ENCODE peak calls at places on chromosomes 4 and X, in seven cellular contexts. One of them, this sample, is unnamed.

GRCh38 chrX:9816094-9816700 is 30.0 kb downstream of the SHROOM2 start:
- DNase-seq in mucosa of descending colon: no peak
- DNase-seq in OCI-LY7: no peak
- DNase-seq in neural progenitor cell: no peak
- DNase-seq in CD8-positive, alpha-beta memory T cell: no peak
- DNase-seq in GM23248: no peak
- DNase-seq in neuronal stem cell: no peak
- DNase-seq in this sample: no peak

GRCh38 chrX:149830192-149830873 is 48.6 kb downstream of the MAGEA9 start:
- DNase-seq in mucosa of descending colon: no peak
- DNase-seq in OCI-LY7: no peak
- DNase-seq in neural progenitor cell: peak; percentile 77
- DNase-seq in CD8-positive, alpha-beta memory T cell: peak; percentile 23
- DNase-seq in GM23248: peak; percentile 54
- DNase-seq in neuronal stem cell: peak; percentile 45
- DNase-seq in this sample: no peak

GRCh38 chr4:82718067-82718935 is 80.3 kb downstream of the SCD5 start:
- DNase-seq in mucosa of descending colon: no peak
- DNase-seq in OCI-LY7: no peak
- DNase-seq in neural progenitor cell: no peak
- DNase-seq in CD8-positive, alpha-beta memory T cell: no peak
- DNase-seq in GM23248: peak; percentile 68
- DNase-seq in neuronal stem cell: no peak
- DNase-seq in this sample: no peak

GRCh38 chrX:48831909-48832291 is 3.5 kb downstream of the PCSK1N start:
- DNase-seq in mucosa of descending colon: no peak
- DNase-seq in OCI-LY7: no peak
- DNase-seq in neural progenitor cell: peak; percentile 64
- DNase-seq in CD8-positive, alpha-beta memory T cell: no peak
- DNase-seq in GM23248: no peak
- DNase-seq in neuronal stem cell: no peak
- DNase-seq in this sample: no peak

GRCh38 chrX:40733691-40734090 is 1.7 kb downstream of the MED14 start:
- DNase-seq in mucosa of descending colon: no peak
- DNase-seq in OCI-LY7: no peak
- DNase-seq in neural progenitor cell: no peak
- DNase-seq in CD8-positive, alpha-beta memory T cell: no peak
- DNase-seq in GM23248: peak; percentile 17
- DNase-seq in neuronal stem cell: no peak
- DNase-seq in this sample: peak; percentile 22

GRCh38 chrX:96372313-96373046 is 312.2 kb upstream of the DIAPH2 start:
- DNase-seq in mucosa of descending colon: no peak
- DNase-seq in OCI-LY7: peak; percentile 21
- DNase-seq in neural progenitor cell: peak; percentile 63
- DNase-seq in CD8-positive, alpha-beta memory T cell: no peak
- DNase-seq in GM23248: peak; percentile 66
- DNase-seq in neuronal stem cell: peak; percentile 4
- DNase-seq in this sample: peak; percentile 81

GRCh38 chr4:45453258-45453841 is 670.5 kb downstream of the GABRG1 start:
- DNase-seq in mucosa of descending colon: no peak
- DNase-seq in OCI-LY7: peak; percentile 2
- DNase-seq in neural progenitor cell: peak; percentile 68
- DNase-seq in CD8-positive, alpha-beta memory T cell: no peak
- DNase-seq in GM23248: peak; percentile 71
- DNase-seq in neuronal stem cell: peak; percentile 31
- DNase-seq in this sample: peak; percentile 28

GRCh38 chr4:77650787-77651186 is 45.2 kb downstream of the CXCL13 start:
- DNase-seq in mucosa of descending colon: no peak
- DNase-seq in OCI-LY7: no peak
- DNase-seq in neural progenitor cell: no peak
- DNase-seq in CD8-positive, alpha-beta memory T cell: no peak
- DNase-seq in GM23248: no peak
- DNase-seq in neuronal stem cell: no peak
- DNase-seq in this sample: no peak

GRCh38 chr4:75142850-75143249 is 209.9 kb downstream of the PARM1 start:
- DNase-seq in mucosa of descending colon: no peak
- DNase-seq in OCI-LY7: no peak
- DNase-seq in neural progenitor cell: no peak
- DNase-seq in CD8-positive, alpha-beta memory T cell: no peak
- DNase-seq in GM23248: no peak
- DNase-seq in neuronal stem cell: no peak
- DNase-seq in this sample: no peak

GRCh38 chr4:154082760-154083530 is 294.1 kb upstream of the SFRP2 start:
- DNase-seq in mucosa of descending colon: no peak
- DNase-seq in OCI-LY7: peak; percentile 8
- DNase-seq in neural progenitor cell: peak; percentile 69
- DNase-seq in CD8-positive, alpha-beta memory T cell: no peak
- DNase-seq in GM23248: peak; percentile 31
- DNase-seq in neuronal stem cell: peak; percentile 8
- DNase-seq in this sample: peak; percentile 34

GRCh38 chr4:71941001-71941400 is 90.8 kb upstream of the NPFFR2 start:
- DNase-seq in mucosa of descending colon: no peak
- DNase-seq in OCI-LY7: peak; percentile 13
- DNase-seq in neural progenitor cell: peak; percentile 69
- DNase-seq in CD8-positive, alpha-beta memory T cell: no peak
- DNase-seq in GM23248: peak; percentile 51
- DNase-seq in neuronal stem cell: no peak
- DNase-seq in this sample: peak; percentile 49

GRCh38 chr4:2924286-2924685 is 38.9 kb downstream of the NOP14 start:
- DNase-seq in mucosa of descending colon: peak; percentile 37
- DNase-seq in OCI-LY7: no peak
- DNase-seq in neural progenitor cell: no peak
- DNase-seq in CD8-positive, alpha-beta memory T cell: no peak
- DNase-seq in GM23248: no peak
- DNase-seq in neuronal stem cell: no peak
- DNase-seq in this sample: no peak

GRCh38 chr4:99966692-99967091 is 16.6 kb upstream of the H2AZ1 start:
- DNase-seq in mucosa of descending colon: no peak
- DNase-seq in OCI-LY7: no peak
- DNase-seq in neural progenitor cell: no peak
- DNase-seq in CD8-positive, alpha-beta memory T cell: no peak
- DNase-seq in GM23248: peak; percentile 40
- DNase-seq in neuronal stem cell: no peak
- DNase-seq in this sample: no peak

GRCh38 chrX:49171752-49172279 is at the start of gene PLP2:
- DNase-seq in mucosa of descending colon: peak; percentile 85
- DNase-seq in OCI-LY7: peak; percentile 67
- DNase-seq in neural progenitor cell: peak; percentile 43
- DNase-seq in CD8-positive, alpha-beta memory T cell: peak; percentile 36
- DNase-seq in GM23248: peak; percentile 79
- DNase-seq in neuronal stem cell: no peak
- DNase-seq in this sample: peak; percentile 42

GRCh38 chrX:134990475-134991473 is at the start of gene SMIM10:
- DNase-seq in mucosa of descending colon: peak; percentile 74
- DNase-seq in OCI-LY7: peak; percentile 24
- DNase-seq in neural progenitor cell: peak; percentile 43
- DNase-seq in CD8-positive, alpha-beta memory T cell: peak; percentile 7
- DNase-seq in GM23248: peak; percentile 85
- DNase-seq in neuronal stem cell: no peak
- DNase-seq in this sample: peak; percentile 47

GRCh38 chr4:124873361-124874171 is 161.0 kb upstream of the ANKRD50 start:
- DNase-seq in mucosa of descending colon: no peak
- DNase-seq in OCI-LY7: no peak
- DNase-seq in neural progenitor cell: peak; percentile 25
- DNase-seq in CD8-positive, alpha-beta memory T cell: no peak
- DNase-seq in GM23248: no peak
- DNase-seq in neuronal stem cell: no peak
- DNase-seq in this sample: peak; percentile 77

GRCh38 chr4:6197433-6198174 is 2.7 kb downstream of the JAKMIP1 start:
- DNase-seq in mucosa of descending colon: no peak
- DNase-seq in OCI-LY7: no peak
- DNase-seq in neural progenitor cell: no peak
- DNase-seq in CD8-positive, alpha-beta memory T cell: no peak
- DNase-seq in GM23248: no peak
- DNase-seq in neuronal stem cell: no peak
- DNase-seq in this sample: no peak

GRCh38 chrX:4263005-4263404 is 549.6 kb upstream of the PRKX start:
- DNase-seq in mucosa of descending colon: no peak
- DNase-seq in OCI-LY7: no peak
- DNase-seq in neural progenitor cell: peak; percentile 20
- DNase-seq in CD8-positive, alpha-beta memory T cell: no peak
- DNase-seq in GM23248: peak; percentile 2
- DNase-seq in neuronal stem cell: no peak
- DNase-seq in this sample: peak; percentile 5

GRCh38 chr4:179307297-179308136 is 1865.3 kb upstream of the AGA start:
- DNase-seq in mucosa of descending colon: no peak
- DNase-seq in OCI-LY7: peak; percentile 55
- DNase-seq in neural progenitor cell: peak; percentile 71
- DNase-seq in CD8-positive, alpha-beta memory T cell: no peak
- DNase-seq in GM23248: peak; percentile 41
- DNase-seq in neuronal stem cell: peak; percentile 33
- DNase-seq in this sample: peak; percentile 77

GRCh38 chrX:121863976-121864375 is 816.6 kb downstream of the GLUD2 start:
- DNase-seq in mucosa of descending colon: no peak
- DNase-seq in OCI-LY7: no peak
- DNase-seq in neural progenitor cell: no peak
- DNase-seq in CD8-positive, alpha-beta memory T cell: no peak
- DNase-seq in GM23248: no peak
- DNase-seq in neuronal stem cell: no peak
- DNase-seq in this sample: no peak

GRCh38 chr4:2795558-2796260 is 2.8 kb downstream of the SH3BP2 start:
- DNase-seq in mucosa of descending colon: peak; percentile 66
- DNase-seq in OCI-LY7: no peak
- DNase-seq in neural progenitor cell: peak; percentile 1
- DNase-seq in CD8-positive, alpha-beta memory T cell: no peak
- DNase-seq in GM23248: no peak
- DNase-seq in neuronal stem cell: no peak
- DNase-seq in this sample: no peak

DNA sequence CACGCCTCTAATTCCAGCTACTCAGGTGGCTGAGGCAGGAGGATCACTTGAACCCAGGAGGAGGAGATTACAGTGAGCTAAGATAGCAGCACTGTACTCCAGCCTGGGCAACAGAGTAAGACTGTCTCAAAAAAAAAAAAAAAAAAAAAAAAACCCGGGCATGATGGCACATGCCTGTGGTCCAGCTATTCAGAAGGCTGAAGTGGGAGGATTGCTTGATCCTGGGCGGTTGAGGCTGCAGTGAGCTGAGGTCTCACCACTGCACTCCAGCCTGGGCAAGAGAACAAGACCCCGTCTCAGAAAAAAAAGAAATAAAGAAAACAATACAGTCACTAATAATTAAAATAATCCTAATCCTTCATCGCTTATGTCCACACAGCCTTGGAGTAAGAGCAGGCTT is 68.1 kb downstream of the APBB2 start:
- DNase-seq in mucosa of descending colon: no peak
- DNase-seq in OCI-LY7: no peak
- DNase-seq in neural progenitor cell: no peak
- DNase-seq in CD8-positive, alpha-beta memory T cell: no peak
- DNase-seq in GM23248: peak; percentile 36
- DNase-seq in neuronal stem cell: no peak
- DNase-seq in this sample: no peak
- H3K4me1 ChIP-seq in mucosa of descending colon: no peaks in the 10 kb centered on the region
- H3K4me1 ChIP-seq in OCI-LY7: peaks cover 6% of the 10 kb centered on the region
- H3K4me1 ChIP-seq in neural progenitor cell: peaks cover 35% of the 10 kb centered on the region
- H3K4me1 ChIP-seq in CD8-positive, alpha-beta memory T cell: no peaks in the 10 kb centered on the region
- H3K4me1 ChIP-seq in GM23248: peaks cover 72% of the 10 kb centered on the region
- H3K4me1 ChIP-seq in neuronal stem cell: peaks cover 12% of the 10 kb centered on the region
- H3K4me1 ChIP-seq in this sample: peaks cover 26% of the 10 kb centered on the region

DNA sequence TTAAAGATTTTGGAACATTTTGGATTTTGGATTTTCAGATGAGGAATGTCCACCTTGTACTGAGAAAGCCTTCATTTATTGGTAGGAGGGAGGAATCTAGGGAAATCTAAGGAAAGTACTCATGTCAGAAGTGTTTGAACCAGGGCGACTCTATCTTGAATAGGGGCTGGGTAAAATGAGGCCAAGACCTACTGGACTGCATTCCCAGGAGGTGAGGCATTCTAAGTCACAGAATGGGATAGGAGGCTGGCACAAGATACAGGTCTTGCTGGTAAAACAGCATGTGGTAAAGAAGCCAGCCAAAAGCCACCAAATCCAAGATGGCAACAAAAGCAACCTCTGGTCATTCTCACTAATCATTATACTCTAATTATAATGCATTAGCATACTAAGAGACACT is 118.9 kb downstream of the MXRA5 start:
- DNase-seq in mucosa of descending colon: no peak
- DNase-seq in OCI-LY7: no peak
- DNase-seq in neural progenitor cell: no peak
- DNase-seq in CD8-positive, alpha-beta memory T cell: no peak
- DNase-seq in GM23248: no peak
- DNase-seq in neuronal stem cell: no peak
- DNase-seq in this sample: no peak
- H3K9me3 ChIP-seq in mucosa of descending colon: no peaks in the 10 kb centered on the region
- H3K9me3 ChIP-seq in OCI-LY7: no peaks in the 10 kb centered on the region
- H3K9me3 ChIP-seq in neural progenitor cell: no peaks in the 10 kb centered on the region
- H3K9me3 ChIP-seq in CD8-positive, alpha-beta memory T cell: no peaks in the 10 kb centered on the region
- H3K9me3 ChIP-seq in GM23248: no peaks in the 10 kb centered on the region
- H3K9me3 ChIP-seq in neuronal stem cell: no peaks in the 10 kb centered on the region
- H3K9me3 ChIP-seq in this sample: no peaks in the 10 kb centered on the region

DNA sequence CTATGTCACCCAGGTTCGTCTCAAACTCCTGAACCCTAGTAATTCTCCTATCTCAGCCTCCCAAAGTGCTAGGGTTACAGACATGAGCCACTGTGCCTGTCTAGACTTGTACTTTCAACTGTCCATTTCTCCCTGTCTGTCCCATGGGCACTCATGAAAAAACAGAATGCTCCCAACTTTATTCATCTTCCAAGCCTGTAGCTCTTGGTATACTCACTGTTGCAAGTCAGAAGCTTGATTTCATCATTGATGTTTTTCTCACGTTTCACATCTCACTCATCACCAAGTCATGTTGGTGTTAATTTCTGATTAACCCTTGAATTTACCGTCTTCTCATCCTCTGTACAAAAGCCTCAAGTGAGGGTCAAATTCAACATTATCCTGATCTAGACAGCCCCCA is 7.3 kb upstream of the SRP72 start:
- DNase-seq in mucosa of descending colon: no peak
- DNase-seq in OCI-LY7: no peak
- DNase-seq in neural progenitor cell: no peak
- DNase-seq in CD8-positive, alpha-beta memory T cell: no peak
- DNase-seq in GM23248: peak; percentile 25
- DNase-seq in neuronal stem cell: no peak
- DNase-seq in this sample: no peak
- H3K36me3 ChIP-seq in mucosa of descending colon: no peaks in the 10 kb centered on the region
- H3K36me3 ChIP-seq in OCI-LY7: peaks cover 89% of the 10 kb centered on the region
- H3K36me3 ChIP-seq in neural progenitor cell: peaks cover 41% of the 10 kb centered on the region
- H3K36me3 ChIP-seq in CD8-positive, alpha-beta memory T cell: peaks cover 8% of the 10 kb centered on the region
- H3K36me3 ChIP-seq in GM23248: peaks cover 55% of the 10 kb centered on the region
- H3K36me3 ChIP-seq in neuronal stem cell: peaks cover 89% of the 10 kb centered on the region
- H3K36me3 ChIP-seq in this sample: peaks cover 75% of the 10 kb centered on the region

GRCh38 chr4:26931961-26932360 is 71.3 kb downstream of the STIM2 start:
- DNase-seq in mucosa of descending colon: no peak
- DNase-seq in OCI-LY7: no peak
- DNase-seq in neural progenitor cell: no peak
- DNase-seq in CD8-positive, alpha-beta memory T cell: no peak
- DNase-seq in GM23248: no peak
- DNase-seq in neuronal stem cell: no peak
- DNase-seq in this sample: no peak

GRCh38 chr4:26938516-26938915 is 77.9 kb downstream of the STIM2 start:
- DNase-seq in mucosa of descending colon: no peak
- DNase-seq in OCI-LY7: no peak
- DNase-seq in neural progenitor cell: no peak
- DNase-seq in CD8-positive, alpha-beta memory T cell: no peak
- DNase-seq in GM23248: no peak
- DNase-seq in neuronal stem cell: no peak
- DNase-seq in this sample: no peak

GRCh38 chr4:26937136-26937535 is 76.5 kb downstream of the STIM2 start:
- DNase-seq in mucosa of descending colon: no peak
- DNase-seq in OCI-LY7: peak; percentile 59
- DNase-seq in neural progenitor cell: no peak
- DNase-seq in CD8-positive, alpha-beta memory T cell: no peak
- DNase-seq in GM23248: no peak
- DNase-seq in neuronal stem cell: no peak
- DNase-seq in this sample: no peak

GRCh38 chr4:26937567-26937966 is 76.9 kb downstream of the STIM2 start:
- DNase-seq in mucosa of descending colon: no peak
- DNase-seq in OCI-LY7: no peak
- DNase-seq in neural progenitor cell: no peak
- DNase-seq in CD8-positive, alpha-beta memory T cell: no peak
- DNase-seq in GM23248: no peak
- DNase-seq in neuronal stem cell: no peak
- DNase-seq in this sample: no peak

GRCh38 chr4:26936284-26937065 is 75.8 kb downstream of the STIM2 start:
- DNase-seq in mucosa of descending colon: no peak
- DNase-seq in OCI-LY7: no peak
- DNase-seq in neural progenitor cell: no peak
- DNase-seq in CD8-positive, alpha-beta memory T cell: no peak
- DNase-seq in GM23248: no peak
- DNase-seq in neuronal stem cell: no peak
- DNase-seq in this sample: no peak
- H3K4me1 ChIP-seq in mucosa of descending colon: no peaks in the 10 kb centered on the region
- H3K4me1 ChIP-seq in OCI-LY7: peaks cover 38% of the 10 kb centered on the region
- H3K4me1 ChIP-seq in neural progenitor cell: peaks cover 2% of the 10 kb centered on the region
- H3K4me1 ChIP-seq in CD8-positive, alpha-beta memory T cell: peaks cover 42% of the 10 kb centered on the region
- H3K4me1 ChIP-seq in GM23248: no peaks in the 10 kb centered on the region
- H3K4me1 ChIP-seq in neuronal stem cell: peaks cover 2% of the 10 kb centered on the region
- H3K4me1 ChIP-seq in this sample: peaks cover 7% of the 10 kb centered on the region